ENCODE peak calls at places on chromosomes 3 and 15, in four cellular contexts. One of them, this sample, is unnamed.

GRCh38 chr3:8524249-8524648 is 22.6 kb downstream of the LMCD1 start:
- DNase-seq in SK-N-SH: no peak
- DNase-seq in HepG2: no peak
- DNase-seq in HCT116: no peak
- DNase-seq in this sample: no peak

GRCh38 chr3:194300936-194301335 is 50.2 kb downstream of the CPN2 start:
- DNase-seq in SK-N-SH: no peak
- DNase-seq in HepG2: no peak
- DNase-seq in HCT116: no peak
- DNase-seq in this sample: no peak

GRCh38 chr3:38138347-38139190 is at the start of gene MYD88:
- DNase-seq in SK-N-SH: peak
- DNase-seq in HepG2: peak
- DNase-seq in HCT116: no peak
- DNase-seq in this sample: peak

GRCh38 chr15:56205061-56205876 is 38.4 kb downstream of the RFX7 start:
- DNase-seq in SK-N-SH: no peak
- DNase-seq in HepG2: no peak
- DNase-seq in HCT116: no peak
- DNase-seq in this sample: no peak

GRCh38 chr3:64031540-64032533 is 8.5 kb upstream of the PSMD6 start:
- DNase-seq in SK-N-SH: no peak
- DNase-seq in HepG2: no peak
- DNase-seq in HCT116: no peak
- DNase-seq in this sample: no peak

GRCh38 chr3:188133646-188134045 is 20.3 kb upstream of the LPP start:
- DNase-seq in SK-N-SH: no peak
- DNase-seq in HepG2: no peak
- DNase-seq in HCT116: no peak
- DNase-seq in this sample: no peak

GRCh38 chr15:55937040-55937439 is 56.4 kb downstream of the NEDD4 start:
- DNase-seq in SK-N-SH: no peak
- DNase-seq in HepG2: no peak
- DNase-seq in HCT116: no peak
- DNase-seq in this sample: no peak

GRCh38 chr3:50192689-50193141 is 1.3 kb downstream of the GNAT1 start:
- DNase-seq in SK-N-SH: peak
- DNase-seq in HepG2: peak
- DNase-seq in HCT116: peak
- DNase-seq in this sample: peak

GRCh38 chr15:98668566-98669308 is 20.4 kb downstream of the IGF1R start:
- DNase-seq in SK-N-SH: no peak
- DNase-seq in HepG2: no peak
- DNase-seq in HCT116: peak
- DNase-seq in this sample: no peak
- TF ChIP-seq ELF1 in SK-N-SH: no peak
- TF ChIP-seq ELF1 in HepG2: no peak
- TF ChIP-seq ELF1 in HCT116: no peak
- TF ChIP-seq ELF1 in this sample: no peak

GRCh38 chr15:44094776-44095175 is 100.3 kb downstream of the FRMD5 start:
- DNase-seq in SK-N-SH: no peak
- DNase-seq in HepG2: no peak
- DNase-seq in HCT116: no peak
- DNase-seq in this sample: no peak
- TF ChIP-seq ELF1 in SK-N-SH: no peak
- TF ChIP-seq ELF1 in HepG2: no peak
- TF ChIP-seq ELF1 in HCT116: no peak
- TF ChIP-seq ELF1 in this sample: no peak

GRCh38 chr3:109679672-109680071 is 342.3 kb upstream of the DPPA4 start:
- DNase-seq in SK-N-SH: no peak
- DNase-seq in HepG2: no peak
- DNase-seq in HCT116: no peak
- DNase-seq in this sample: no peak
- TF ChIP-seq ELF1 in SK-N-SH: no peak
- TF ChIP-seq ELF1 in HepG2: no peak
- TF ChIP-seq ELF1 in HCT116: no peak
- TF ChIP-seq ELF1 in this sample: no peak

GRCh38 chr3:170746175-170746942 is 123.6 kb downstream of the RPL22L1 start:
- DNase-seq in SK-N-SH: no peak
- DNase-seq in HepG2: no peak
- DNase-seq in HCT116: no peak
- DNase-seq in this sample: no peak
- TF ChIP-seq ELF1 in SK-N-SH: no peak
- TF ChIP-seq ELF1 in HepG2: no peak
- TF ChIP-seq ELF1 in HCT116: no peak
- TF ChIP-seq ELF1 in this sample: no peak

This sample was measured in K562.